ENCODE peak calls at places on chromosomes 4 and X, in nine cellular contexts. Q is heart left ventricle, V is uterus, S is esophagus squamous epithelium, I is ovary, Z is adrenal gland, D is Peyer's patch, J is stomach, M is breast epithelium. C is an unnamed sample.
A peak's percentile ranks its signal among the peaks of the same experiment; 100 is the strongest.

GRCh38 chr4:8940792-8941491 is 69.3 kb upstream of the HMX1 start:
- DNase-seq in V (no peak), J (no peak), Z (no peak), Q (no peak), M (no peak), S (no peak), I (no peak), D (no peak), C (no peak)

GRCh38 chr4:44235897-44236296 is 212.7 kb downstream of the KCTD8 start:
- DNase-seq in Q (no peak), Z (no peak), M (no peak), V (no peak), D (no peak), S (no peak), J (no peak), I (no peak), C (no peak)

GRCh38 chr4:41940834-41941233 is 5.6 kb downstream of the TMEM33 start:
- DNase-seq in Z (no peak), S (no peak), V (no peak), M (no peak), Q (no peak), J (no peak), I (no peak), D (no peak), C (no peak)

GRCh38 chr4:140662082-140662869 is 93.5 kb upstream of the UCP1 start:
- DNase-seq in J (no peak), S (no peak), M (no peak), Z (no peak), D (no peak), Q (no peak), V (no peak), I (no peak), C (no peak)

GRCh38 chrX:54415534-54416350 is 24.5 kb upstream of the TSR2 start:
- DNase-seq in S (no peak), V (no peak), M (no peak), I (no peak), D (no peak), Q (no peak), J (no peak), Z (no peak), C (no peak)

GRCh38 chr4:105060628-105061027 is 86.0 kb upstream of the TET2 start:
- DNase-seq in I (no peak), D (no peak), S (no peak), V (no peak), Z (no peak), M (no peak), J (no peak), Q (no peak), C (no peak)

GRCh38 chrX:23515028-23515427 is 152.3 kb upstream of the PRDX4 start:
- DNase-seq in M (no peak), J (no peak), I (no peak), V (no peak), Z (no peak), Q (no peak), S (no peak), D (no peak), C (no peak)

GRCh38 chr4:78033859-78034258 is 23.3 kb upstream of the FRAS1 start:
- DNase-seq in J (no peak), I (no peak), Z (no peak), Q (no peak), V (no peak), D (no peak), S (no peak), M (no peak), C (no peak)

GRCh38 chr4:92305148-92305877 is 1.5 kb downstream of the GRID2 start:
- DNase-seq in V (no peak), Q (peak; percentile 69), D (no peak), J (peak; percentile 43), Z (peak; percentile 33), M (peak; percentile 51), I (peak; percentile 46), S (no peak), C (peak; percentile 71)

GRCh38 chrX:82127228-82128123 is 925.6 kb downstream of the SH3BGRL start:
- DNase-seq in V (no peak), S (no peak), I (no peak), M (no peak), Q (no peak), Z (no peak), J (no peak), D (no peak), C (no peak)

GRCh38 chrX:19593684-19594083 is 78.4 kb upstream of the MAP3K15 start:
- DNase-seq in J (no peak), V (no peak), Q (no peak), D (no peak), S (no peak), I (no peak), Z (no peak), M (no peak), C (peak; percentile 35)

GRCh38 chr4:141169391-141169790 is 36.1 kb upstream of the RNF150 start:
- DNase-seq in M (no peak), S (no peak), D (no peak), Z (no peak), V (no peak), Q (no peak), I (no peak), J (no peak), C (no peak)

GRCh38 chr4:8205749-8206611 is 6.9 kb downstream of the SH3TC1 start:
- DNase-seq in V (no peak), I (no peak), J (no peak), S (no peak), Z (no peak), M (no peak), Q (peak; percentile 51), D (peak; percentile 67), C (no peak)

GRCh38 chr4:183658362-183659028 is 490 bp downstream of the RWDD4 start:
- DNase-seq in J (no peak), I (peak; percentile 41), S (no peak), V (no peak), Z (no peak), D (no peak), M (no peak), Q (peak; percentile 63), C (peak; percentile 30)

GRCh38 chr4:148780426-148781005 is 338.3 kb upstream of the NR3C2 start:
- DNase-seq in Q (no peak), I (no peak), Z (no peak), V (no peak), J (no peak), D (no peak), M (no peak), S (no peak), C (no peak)

DNA sequence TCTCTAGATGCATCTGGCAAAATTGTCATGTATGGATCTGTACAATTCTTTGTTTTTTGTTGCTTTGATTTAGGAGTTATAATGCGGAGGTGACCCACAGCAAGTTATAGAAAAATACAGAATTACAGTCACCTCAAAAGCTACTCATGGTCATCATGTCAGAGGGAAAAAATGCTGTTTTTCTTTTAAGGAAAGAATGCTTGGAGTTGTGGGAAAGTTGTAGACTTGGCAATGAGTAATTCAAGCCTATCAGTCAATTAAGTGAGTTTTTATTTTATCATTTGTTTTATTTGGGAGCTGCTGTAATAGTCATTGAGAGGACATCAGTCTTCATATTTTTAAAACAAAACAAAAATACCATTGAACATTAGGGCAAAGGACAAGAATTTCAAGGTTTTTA is 16.4 kb downstream of the FHL1 start:
- DNase-seq in I (no peak), V (no peak), D (no peak), J (no peak), S (no peak), Q (no peak), M (no peak), Z (no peak), C (no peak)
- H3K27ac ChIP-seq in I (no peak overlapping the region), V (peak overlapping the region; percentile 73), D (peak overlapping the region; percentile 69), J (peak overlapping the region; percentile 86), S (peak overlapping the region; percentile 82), Q (peak overlapping the region; percentile 48), M (no peak overlapping the region), Z (no peak overlapping the region), C (no peak overlapping the region)

GRCh38 chr4:150217804-150218203 is 139.6 kb downstream of the DCLK2 start:
- DNase-seq in S (no peak), J (no peak), I (no peak), M (no peak), Q (no peak), D (no peak), V (no peak), Z (no peak), C (no peak)

GRCh38 chr4:150218447-150218846 is 140.2 kb downstream of the DCLK2 start:
- DNase-seq in Q (no peak), Z (no peak), V (no peak), S (no peak), I (no peak), M (no peak), J (no peak), D (no peak), C (no peak)

GRCh38 chr4:150216725-150217124 is 138.5 kb downstream of the DCLK2 start:
- DNase-seq in D (no peak), Z (no peak), Q (no peak), S (no peak), V (no peak), I (no peak), M (no peak), J (no peak), C (no peak)

GRCh38 chr4:150215601-150216000 is 137.4 kb downstream of the DCLK2 start:
- DNase-seq in Z (no peak), I (no peak), S (no peak), V (no peak), M (no peak), Q (no peak), D (no peak), J (no peak), C (no peak)

GRCh38 chr4:150217192-150217591 is 138.9 kb downstream of the DCLK2 start:
- DNase-seq in Z (no peak), S (no peak), D (no peak), V (no peak), J (no peak), M (no peak), Q (no peak), I (no peak), C (no peak)
- TF ChIP-seq CTCF in Z (peak; percentile 40), S (peak; percentile 47), D (no peak), V (no peak), J (no peak), M (peak; percentile 10), Q (peak; percentile 13), I (no peak), C (no peak)

DNA sequence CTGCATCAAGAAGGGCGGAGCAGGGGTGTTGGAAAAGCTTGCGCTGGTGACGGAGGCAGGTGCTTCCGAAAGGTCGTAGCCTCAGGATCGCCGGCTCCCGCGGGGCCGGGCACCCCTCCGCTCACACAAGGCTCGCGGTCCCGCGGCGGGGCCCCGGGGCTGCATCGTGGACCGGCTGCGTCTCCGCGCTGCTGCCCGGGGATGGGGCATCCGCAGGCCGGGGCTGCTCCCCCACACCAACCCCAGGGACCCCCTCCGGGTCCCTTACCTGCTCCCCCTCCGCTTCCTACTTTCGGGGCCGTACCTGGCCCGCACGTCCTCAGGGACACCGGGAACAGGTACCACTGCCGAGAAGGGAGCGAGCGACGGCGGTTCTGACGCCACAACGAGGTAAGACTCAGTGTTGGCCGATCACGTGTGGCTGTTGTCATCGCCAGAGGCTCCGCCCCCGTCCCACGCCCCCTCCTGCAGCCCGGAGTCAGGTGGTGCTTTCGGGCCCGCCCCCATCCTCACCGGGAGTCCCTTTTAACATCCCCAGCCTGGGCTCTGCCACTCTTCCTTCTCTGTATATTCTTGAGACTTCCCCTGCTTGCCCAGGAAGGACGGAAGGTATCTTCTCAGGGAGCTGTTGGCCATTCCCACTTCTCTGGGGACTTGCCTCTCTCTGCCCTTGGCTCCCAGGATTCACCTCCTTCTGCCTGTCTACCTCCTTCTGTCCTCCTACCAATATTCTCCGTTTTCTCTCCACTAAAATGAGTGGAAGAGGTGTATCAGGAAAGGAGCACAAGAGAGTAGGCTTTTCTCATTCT is at the start of gene BEX2:
- DNase-seq in S (no peak), I (peak; percentile 85), D (peak; percentile 88), J (peak; percentile 86), M (peak; percentile 76), Z (peak; percentile 84), V (peak; percentile 80), Q (peak; percentile 58), C (peak; percentile 92)
- TF ChIP-seq POLR2A in S (peak; percentile 67), I (peak; percentile 83), D (peak; percentile 55), J (no peak), M (peak; percentile 57), Z (peak; percentile 75), V (peak; percentile 86), Q (no peak), C (peak; percentile 33)

GRCh38 chrX:150202641-150203248 is 160.4 kb upstream of the MAMLD1 start:
- DNase-seq in V (no peak), Z (no peak), J (no peak), I (no peak), M (no peak), D (no peak), S (no peak), Q (no peak), C (peak; percentile 27)
- H3K27ac ChIP-seq in V (no peak overlapping the region), Z (no peak overlapping the region), J (peak overlapping the region; percentile 1), I (no peak overlapping the region), M (peak overlapping the region; percentile 21), D (no peak overlapping the region), S (peak overlapping the region; percentile 25), Q (no peak overlapping the region), C (peak overlapping the region; percentile 9)